ENCODE peak calls at places on chromosomes 3 and 15, in five cellular contexts. S is psoas muscle; T is effector memory CD4-positive, alpha-beta T cell; H is bronchial epithelial cell; G is left lung. J is an unnamed sample.
A peak's percentile ranks its signal among the peaks of the same experiment; 100 is the strongest.

GRCh38 chr15:52653451-52653964 is 25.7 kb downstream of the ATOSA start:
- DNase-seq in G (no peak), T (no peak), S (no peak), H (peak; percentile 96), J (peak; percentile 78)

GRCh38 chr3:114104414-114104813 is 47.9 kb downstream of the QTRT2 start:
- DNase-seq in S (no peak), H (peak; percentile 62), G (no peak), T (no peak), J (no peak)

GRCh38 chr15:70964686-70965085 is 72.1 kb downstream of the LRRC49 start:
- DNase-seq in H (no peak), S (no peak), T (no peak), G (no peak), J (no peak)

GRCh38 chr3:134365766-134366065 is 8.5 kb downstream of the AMOTL2 start:
- DNase-seq in S (no peak), G (no peak), H (no peak), T (no peak), J (no peak)

GRCh38 chr3:35141406-35141805 is 497.9 kb upstream of the ARPP21 start:
- DNase-seq in S (no peak), G (no peak), T (no peak), H (no peak), J (no peak)

GRCh38 chr3:78507196-78507984 is 1260.4 kb downstream of the ROBO1 start:
- DNase-seq in G (peak; percentile 54), T (no peak), S (no peak), H (peak; percentile 88), J (no peak)

GRCh38 chr3:73213906-73214305 is 152.4 kb downstream of the EBLN2 start:
- DNase-seq in T (no peak), G (no peak), H (no peak), S (no peak), J (peak; percentile 90)

GRCh38 chr3:52253314-52254260 is 8.0 kb downstream of the PPM1M start:
- DNase-seq in H (peak; percentile 80), S (no peak), T (peak; percentile 85), G (no peak), J (no peak)

GRCh38 chr3:61938878-61939549 is 377.6 kb downstream of the PTPRG start:
- DNase-seq in S (no peak), T (no peak), G (no peak), H (no peak), J (no peak)

GRCh38 chr3:4426782-4427344 is 40.2 kb downstream of the SUMF1 start:
- DNase-seq in G (no peak), T (no peak), S (no peak), H (peak; percentile 96), J (peak; percentile 84)

GRCh38 chr3:127545711-127546457 is 44.6 kb downstream of the TPRA1 start:
- DNase-seq in G (peak; percentile 62), S (no peak), H (no peak), T (no peak), J (no peak)

GRCh38 chr3:29297998-29298397 is 17.1 kb downstream of the RBMS3 start:
- DNase-seq in H (no peak), T (no peak), S (no peak), G (no peak), J (no peak)

GRCh38 chr15:100229181-100230163 is 112.3 kb downstream of the ADAMTS17 start:
- DNase-seq in T (peak; percentile 13), G (no peak), H (no peak), S (no peak), J (no peak)

GRCh38 chr15:42716125-42716524 is 20.8 kb downstream of the CDAN1 start:
- DNase-seq in G (no peak), T (no peak), H (no peak), S (no peak), J (no peak)

GRCh38 chr3:97010881-97011657 is 196.7 kb downstream of the EPHA6 start:
- DNase-seq in H (no peak), T (no peak), S (no peak), G (no peak), J (no peak)

GRCh38 chr3:152269423-152270144 is 855 bp downstream of the MBNL1 start:
- DNase-seq in G (no peak), T (peak; percentile 52), S (no peak), H (peak; percentile 69), J (peak; percentile 97)

GRCh38 chr3:49617390-49618013 is 56.6 kb upstream of the APEH start:
- DNase-seq in S (no peak), T (no peak), H (no peak), G (no peak), J (no peak)

GRCh38 chr15:84826369-84826823 is 9.2 kb downstream of the ALPK3 start:
- DNase-seq in T (no peak), G (peak; percentile 61), H (peak; percentile 18), S (peak; percentile 52), J (peak; percentile 49)

GRCh38 chr15:71822890-71823289 is 12.5 kb downstream of the NR2E3 start:
- DNase-seq in T (no peak), H (no peak), G (no peak), S (no peak), J (no peak)

GRCh38 chr3:132804498-132804897 is 82.3 kb upstream of the NPHP3 start:
- DNase-seq in S (no peak), H (peak; percentile 21), T (no peak), G (no peak), J (peak; percentile 26)

GRCh38 chr3:132800958-132801357 is 78.7 kb upstream of the NPHP3 start:
- DNase-seq in H (no peak), S (no peak), G (no peak), T (no peak), J (no peak)

GRCh38 chr3:132805071-132805470 is 82.9 kb upstream of the NPHP3 start:
- DNase-seq in S (no peak), G (no peak), T (no peak), H (no peak), J (no peak)

DNA sequence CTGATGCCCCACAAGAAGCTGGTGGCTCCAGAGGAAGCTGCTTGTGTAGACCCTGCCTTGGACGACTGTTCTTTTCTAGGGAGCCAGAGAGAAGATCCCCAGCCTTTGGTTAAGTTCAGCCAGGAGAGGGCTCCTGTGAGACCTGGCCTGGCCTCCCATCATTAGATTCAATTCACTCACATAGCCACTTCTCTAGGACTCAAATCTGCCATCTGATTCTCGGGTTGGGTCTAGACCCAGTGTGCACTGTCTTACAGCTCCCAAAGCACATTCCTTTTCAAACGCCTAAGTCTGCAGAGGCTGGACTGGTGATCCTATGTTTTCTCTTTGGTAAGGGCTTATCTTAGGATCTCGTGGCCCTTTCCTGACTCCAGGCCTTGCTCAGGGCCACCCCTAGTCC is 81.7 kb upstream of the NPHP3 start:
- DNase-seq in H (no peak), T (no peak), G (no peak), S (no peak), J (no peak)
- H3K4me3 ChIP-seq in H (no peak overlapping the region), T (no peak overlapping the region), G (no peak overlapping the region), S (no peak overlapping the region), J (no peak overlapping the region)

GRCh38 chr15:101296418-101297405 is 1.7 kb upstream of the SNRPA1 start:
- DNase-seq in H (peak; percentile 57), S (no peak), T (no peak), G (no peak), J (no peak)
- H3K4me3 ChIP-seq in H (no peak overlapping the region), S (peak overlapping the region; percentile 99), T (no peak overlapping the region), G (no peak overlapping the region), J (peak overlapping the region; percentile 96)

DNA sequence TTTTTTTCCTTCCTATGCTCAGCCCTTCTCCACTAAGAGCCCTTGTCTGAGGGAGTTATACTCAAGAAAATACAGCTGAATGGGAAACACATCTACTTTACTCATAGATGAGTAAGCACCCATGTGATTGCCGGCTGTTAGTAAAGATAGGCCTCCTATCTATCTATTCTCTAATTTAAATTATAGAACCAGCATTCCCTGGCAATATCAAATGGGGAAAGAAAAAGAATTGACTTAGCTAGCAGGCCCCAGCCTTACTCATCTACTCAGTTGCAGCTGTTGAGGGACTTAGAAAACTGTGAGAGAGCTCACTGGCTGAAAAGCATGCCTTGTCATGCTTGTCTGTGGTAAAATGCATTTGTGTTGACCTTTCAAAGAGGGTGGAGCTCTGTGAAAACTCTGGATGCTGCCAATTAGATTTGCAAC is 116.9 kb upstream of the LRRFIP2 start:
- DNase-seq in T (no peak), S (no peak), H (peak; percentile 81), G (no peak), J (peak; percentile 91)
- H3K4me3 ChIP-seq in T (no peak overlapping the region), S (no peak overlapping the region), H (no peak overlapping the region), G (no peak overlapping the region), J (no peak overlapping the region)

DNA sequence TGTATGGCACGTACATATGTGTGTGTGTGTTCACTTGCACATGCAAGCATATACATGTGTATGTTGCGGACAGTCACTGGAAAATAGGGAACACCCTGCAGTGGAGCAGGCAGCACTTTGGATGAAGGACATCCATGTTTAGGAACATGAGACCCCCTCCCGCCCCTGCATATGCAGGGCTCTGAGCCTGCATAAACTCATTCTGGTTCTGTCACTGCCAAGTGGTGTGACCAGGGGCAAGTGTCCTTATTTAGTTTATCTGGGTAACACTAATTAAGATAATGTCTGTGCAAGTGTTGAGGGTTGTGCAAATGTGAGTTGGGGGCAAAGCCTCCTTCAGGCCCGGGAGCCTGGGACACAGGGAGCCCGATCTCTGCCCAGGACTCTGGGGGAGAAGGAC is 105.7 kb downstream of the CORO2B start:
- DNase-seq in T (no peak), S (no peak), H (no peak), G (no peak), J (no peak)
- H3K4me3 ChIP-seq in T (no peak overlapping the region), S (no peak overlapping the region), H (no peak overlapping the region), G (no peak overlapping the region), J (no peak overlapping the region)

GRCh38 chr3:166809520-166809919 is 570.6 kb downstream of the ZBBX start:
- DNase-seq in H (no peak), G (no peak), S (no peak), T (no peak), J (no peak)

GRCh38 chr3:166810741-166811445 is 569.2 kb downstream of the ZBBX start:
- DNase-seq in T (no peak), G (peak; percentile 59), S (no peak), H (no peak), J (no peak)
- H3K4me3 ChIP-seq in T (no peak overlapping the region), G (no peak overlapping the region), S (no peak overlapping the region), H (no peak overlapping the region), J (no peak overlapping the region)

J was measured in fibroblast of the aortic adventitia.